ENCODE peak calls at places on chromosomes 6 and 20, in nine cellular contexts. G, I, T, E, Y, V, H, F and S are unnamed samples.

GRCh38 chr6:90219168-90219985 is 77.3 kb downstream of the BACH2 start:
- DNase-seq in G (peak; percentile 39), I (peak; percentile 21), T (peak; percentile 37), E (peak; percentile 96), Y (no peak), V (no peak), H (no peak), F (no peak), S (no peak)

GRCh38 chr6:110002676-110003075 is 24.6 kb downstream of the GPR6 start:
- DNase-seq in G (no peak), I (no peak), T (no peak), E (no peak), Y (no peak), V (no peak), H (no peak), F (no peak), S (no peak)

GRCh38 chr6:134918418-134918961 is 31.4 kb downstream of the ALDH8A1 start:
- DNase-seq in G (no peak), I (no peak), T (no peak), E (no peak), Y (no peak), V (no peak), H (no peak), F (no peak), S (no peak)

GRCh38 chr6:128710305-128710704 is 172.6 kb upstream of the LAMA2 start:
- DNase-seq in G (no peak), I (no peak), T (no peak), E (peak; percentile 59), Y (no peak), V (no peak), H (no peak), F (no peak), S (no peak)

GRCh38 chr20:36815454-36816091 is 42.0 kb upstream of the DSN1 start:
- DNase-seq in G (no peak), I (no peak), T (no peak), E (no peak), Y (no peak), V (no peak), H (no peak), F (no peak), S (no peak)

GRCh38 chr6:73471686-73472290 is 10.3 kb downstream of the MTO1 start:
- DNase-seq in G (no peak), I (no peak), T (no peak), E (no peak), Y (no peak), V (no peak), H (no peak), F (no peak), S (no peak)

GRCh38 chr6:42929928-42930360 is 664 bp downstream of the CNPY3 start:
- DNase-seq in G (no peak), I (peak; percentile 54), T (no peak), E (peak; percentile 78), Y (no peak), V (peak; percentile 59), H (peak; percentile 23), F (peak; percentile 32), S (peak; percentile 17)

GRCh38 chr20:32965115-32965514 is 39.1 kb downstream of the SUN5 start:
- DNase-seq in G (no peak), I (no peak), T (no peak), E (no peak), Y (no peak), V (no peak), H (no peak), F (no peak), S (no peak)

GRCh38 chr20:37480915-37481314 is 40.1 kb upstream of the NNAT start:
- DNase-seq in G (no peak), I (no peak), T (no peak), E (no peak), Y (no peak), V (no peak), H (no peak), F (no peak), S (no peak)

GRCh38 chr6:122322824-122323223 is 76.6 kb upstream of the HSF2 start:
- DNase-seq in G (no peak), I (no peak), T (peak; percentile 14), E (peak; percentile 9), Y (no peak), V (no peak), H (no peak), F (no peak), S (no peak)

GRCh38 chr6:107318100-107318736 is 141.1 kb downstream of the PDSS2 start:
- DNase-seq in G (peak; percentile 16), I (peak; percentile 72), T (no peak), E (peak; percentile 49), Y (no peak), V (peak; percentile 57), H (no peak), F (peak; percentile 51), S (no peak)

GRCh38 chr6:20870493-20870892 is 336.2 kb downstream of the CDKAL1 start:
- DNase-seq in G (no peak), I (no peak), T (no peak), E (no peak), Y (no peak), V (no peak), H (no peak), F (no peak), S (no peak)

GRCh38 chr6:127077886-127078285 is 40.6 kb upstream of the RSPO3 start:
- DNase-seq in G (no peak), I (no peak), T (no peak), E (no peak), Y (no peak), V (no peak), H (no peak), F (no peak), S (no peak)

GRCh38 chr6:55395836-55396235 is 68.6 kb downstream of the GFRAL start:
- DNase-seq in G (no peak), I (no peak), T (no peak), E (no peak), Y (no peak), V (no peak), H (no peak), F (no peak), S (no peak)

GRCh38 chr6:130872250-130873095 is 45.3 kb downstream of the SMLR1 start:
- DNase-seq in G (peak; percentile 39), I (peak; percentile 51), T (peak; percentile 57), E (peak; percentile 25), Y (peak; percentile 65), V (peak; percentile 73), H (no peak), F (peak; percentile 73), S (peak; percentile 62)

GRCh38 chr20:53606364-53606985 is 12.8 kb upstream of the ZNF217 start:
- DNase-seq in G (no peak), I (no peak), T (no peak), E (peak; percentile 84), Y (no peak), V (no peak), H (no peak), F (peak; percentile 27), S (no peak)

GRCh38 chr6:140441256-140441655 is 1066.8 kb upstream of the CITED2 start:
- DNase-seq in G (peak; percentile 32), I (peak; percentile 52), T (no peak), E (peak; percentile 63), Y (no peak), V (peak; percentile 46), H (no peak), F (peak; percentile 46), S (no peak)

GRCh38 chr6:109095036-109095820 is at the start of gene CEP57L1:
- DNase-seq in G (peak; percentile 93), I (peak; percentile 97), T (peak; percentile 94), E (peak; percentile 96), Y (peak; percentile 90), V (peak; percentile 98), H (peak; percentile 85), F (peak; percentile 97), S (peak; percentile 89)

GRCh38 chr6:89281779-89282246 is 33.3 kb downstream of the GABRR2 start:
- DNase-seq in G (no peak), I (peak; percentile 51), T (no peak), E (peak; percentile 16), Y (no peak), V (peak; percentile 75), H (no peak), F (peak; percentile 41), S (no peak)

DNA sequence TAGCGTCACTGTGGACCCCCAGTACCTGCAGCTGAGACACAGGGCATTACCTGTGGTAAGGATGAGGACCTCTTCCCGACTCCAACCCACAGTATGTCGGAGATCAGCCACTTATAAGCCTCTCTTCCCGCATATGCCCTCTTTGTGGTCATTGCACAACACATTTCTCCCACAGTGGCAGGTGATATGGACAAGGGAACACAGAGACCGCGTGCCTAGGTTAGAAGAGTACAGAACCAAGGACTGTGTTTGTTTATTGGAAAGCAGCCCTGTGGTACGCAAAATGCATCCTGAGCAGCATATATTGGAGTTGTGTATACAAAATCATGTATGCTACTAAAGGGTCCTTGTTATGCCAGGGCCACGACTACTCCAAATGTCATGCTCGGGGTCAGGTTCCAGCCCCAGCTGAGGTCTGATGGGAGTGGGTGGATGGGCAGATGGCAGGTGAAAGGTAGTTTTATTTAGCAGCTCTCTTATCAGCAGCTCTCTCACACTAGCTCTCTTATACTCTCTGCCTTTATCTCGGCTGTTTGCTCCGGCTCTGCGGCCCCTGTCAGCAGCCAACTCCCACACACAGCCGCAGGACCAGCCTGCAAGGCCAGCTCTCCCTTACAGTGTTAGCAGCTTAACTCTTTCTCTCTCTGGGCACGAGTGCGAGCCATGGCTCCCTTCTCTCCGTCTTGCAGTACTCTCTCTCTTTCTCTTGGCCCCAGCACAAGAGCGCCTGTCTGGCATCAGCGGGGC is 569.0 kb downstream of the KIF16B start:
- DNase-seq in G (no peak), I (no peak), T (no peak), E (no peak), Y (no peak), V (no peak), H (no peak), F (peak; percentile 70), S (no peak)
- H3K9me3 ChIP-seq in G (no peaks in the 10 kb centered on the region), I (no peaks in the 10 kb centered on the region), T (no peaks in the 10 kb centered on the region), E (no peaks in the 10 kb centered on the region), Y (no peaks in the 10 kb centered on the region), V (no peaks in the 10 kb centered on the region), H (no peaks in the 10 kb centered on the region), F (no peaks in the 10 kb centered on the region), S (no peaks in the 10 kb centered on the region)

DNA sequence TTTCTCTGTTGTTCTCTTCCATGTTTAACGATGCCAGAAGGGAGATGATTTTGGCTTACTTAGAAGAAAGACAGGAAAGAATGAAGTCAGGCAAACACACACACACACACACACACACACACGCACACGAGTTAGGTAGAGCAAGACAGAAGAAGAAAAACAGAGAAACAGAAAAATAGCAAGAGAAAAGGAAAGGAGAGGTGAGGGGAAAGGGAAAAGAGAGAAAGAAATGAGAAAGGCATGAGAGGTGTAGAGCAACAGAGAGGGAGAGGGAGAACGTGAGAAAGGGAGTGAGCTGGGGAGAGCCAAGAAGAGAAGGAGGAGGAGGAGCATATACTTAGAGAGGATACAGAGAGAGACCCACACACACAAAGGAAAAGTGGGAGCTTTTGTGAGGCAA is 385.3 kb downstream of the DOK5 start:
- DNase-seq in G (no peak), I (no peak), T (no peak), E (no peak), Y (no peak), V (no peak), H (no peak), F (no peak), S (no peak)
- H3K9me3 ChIP-seq in G (no peaks in the 10 kb centered on the region), I (no peaks in the 10 kb centered on the region), T (no peaks in the 10 kb centered on the region), E (no peaks in the 10 kb centered on the region), Y (no peaks in the 10 kb centered on the region), V (no peaks in the 10 kb centered on the region), H (no peaks in the 10 kb centered on the region), F (no peaks in the 10 kb centered on the region), S (no peaks in the 10 kb centered on the region)

GRCh38 chr20:49279677-49280462 is 2.0 kb upstream of the ZNFX1 start:
- DNase-seq in G (no peak), I (no peak), T (no peak), E (no peak), Y (no peak), V (no peak), H (no peak), F (no peak), S (no peak)
- H3K9me3 ChIP-seq in G (no peaks in the 10 kb centered on the region), I (peaks cover 36% of the 10 kb centered on the region), T (peaks cover 51% of the 10 kb centered on the region), E (peaks cover 10% of the 10 kb centered on the region), Y (peaks cover 53% of the 10 kb centered on the region), V (peaks cover 23% of the 10 kb centered on the region), H (peaks cover 51% of the 10 kb centered on the region), F (peaks cover 48% of the 10 kb centered on the region), S (peaks cover 51% of the 10 kb centered on the region)

GRCh38 chr6:137933696-137934095 is 66.6 kb downstream of the TNFAIP3 start:
- DNase-seq in G (no peak), I (no peak), T (no peak), E (peak; percentile 82), Y (no peak), V (no peak), H (no peak), F (no peak), S (no peak)
- H3K9me3 ChIP-seq in G (no peaks in the 10 kb centered on the region), I (no peaks in the 10 kb centered on the region), T (no peaks in the 10 kb centered on the region), E (no peaks in the 10 kb centered on the region), Y (no peaks in the 10 kb centered on the region), V (peaks cover 9% of the 10 kb centered on the region), H (no peaks in the 10 kb centered on the region), F (peaks cover 7% of the 10 kb centered on the region), S (no peaks in the 10 kb centered on the region)